ENCODE peak calls at places on chromosomes 5 and 9, in four cellular contexts. One of them, this sample, is unnamed.

GRCh38 chr5:80976985-80977384 is 16.8 kb downstream of the RASGRF2 start:
- DNase-seq in right cardiac atrium: no peak
- DNase-seq in bronchial epithelial cell: no peak
- DNase-seq in amniotic stem cell: no peak
- DNase-seq in this sample: peak

GRCh38 chr5:150204588-150204960 is 14.7 kb downstream of the SLC6A7 start:
- DNase-seq in right cardiac atrium: no peak
- DNase-seq in bronchial epithelial cell: no peak
- DNase-seq in amniotic stem cell: no peak
- DNase-seq in this sample: no peak

GRCh38 chr9:73011956-73012355 is 59.1 kb upstream of the ALDH1A1 start:
- DNase-seq in amniotic stem cell: no peak
- DNase-seq in right cardiac atrium: no peak
- DNase-seq in bronchial epithelial cell: no peak
- DNase-seq in this sample: no peak

GRCh38 chr5:58156977-58157701 is 302.7 kb downstream of the PLK2 start:
- DNase-seq in bronchial epithelial cell: peak
- DNase-seq in right cardiac atrium: no peak
- DNase-seq in amniotic stem cell: no peak
- DNase-seq in this sample: peak

GRCh38 chr5:180825768-180826525 is 23.3 kb upstream of the MGAT1 start:
- DNase-seq in amniotic stem cell: peak
- DNase-seq in right cardiac atrium: peak
- DNase-seq in bronchial epithelial cell: peak
- DNase-seq in this sample: peak

GRCh38 chr5:143898914-143899591 is 87.1 kb downstream of the HMHB1 start:
- DNase-seq in bronchial epithelial cell: no peak
- DNase-seq in amniotic stem cell: no peak
- DNase-seq in right cardiac atrium: no peak
- DNase-seq in this sample: no peak

GRCh38 chr5:2196989-2197531 is 314.3 kb upstream of the IRX4 start:
- DNase-seq in right cardiac atrium: no peak
- DNase-seq in bronchial epithelial cell: no peak
- DNase-seq in amniotic stem cell: no peak
- DNase-seq in this sample: no peak

GRCh38 chr9:86943871-86944240 is 3.5 kb downstream of the GAS1 start:
- DNase-seq in amniotic stem cell: no peak
- DNase-seq in bronchial epithelial cell: no peak
- DNase-seq in right cardiac atrium: peak
- DNase-seq in this sample: no peak

GRCh38 chr5:173866249-173867172 is 21.6 kb upstream of the CPEB4 start:
- DNase-seq in right cardiac atrium: peak
- DNase-seq in amniotic stem cell: no peak
- DNase-seq in bronchial epithelial cell: no peak
- DNase-seq in this sample: no peak

GRCh38 chr5:137822158-137822764 is 45.4 kb upstream of the MYOT start:
- DNase-seq in bronchial epithelial cell: peak
- DNase-seq in amniotic stem cell: no peak
- DNase-seq in right cardiac atrium: no peak
- DNase-seq in this sample: peak

GRCh38 chr5:180873628-180874520 is 12.8 kb upstream of the ZFP62 start:
- DNase-seq in amniotic stem cell: no peak
- DNase-seq in right cardiac atrium: no peak
- DNase-seq in bronchial epithelial cell: no peak
- DNase-seq in this sample: no peak

GRCh38 chr5:62720036-62720441 is 141.4 kb downstream of the LRRC70 start:
- DNase-seq in bronchial epithelial cell: peak
- DNase-seq in amniotic stem cell: no peak
- DNase-seq in right cardiac atrium: peak
- DNase-seq in this sample: peak

GRCh38 chr9:81625969-81626368 is 63.4 kb downstream of the TLE1 start:
- DNase-seq in amniotic stem cell: no peak
- DNase-seq in right cardiac atrium: no peak
- DNase-seq in bronchial epithelial cell: no peak
- DNase-seq in this sample: no peak

GRCh38 chr9:114588150-114588663 is 638 bp downstream of the ATP6V1G1 start:
- DNase-seq in bronchial epithelial cell: no peak
- DNase-seq in right cardiac atrium: no peak
- DNase-seq in amniotic stem cell: no peak
- DNase-seq in this sample: peak

GRCh38 chr9:129816501-129817435 is 7.2 kb downstream of the TOR1A start:
- DNase-seq in right cardiac atrium: no peak
- DNase-seq in amniotic stem cell: no peak
- DNase-seq in bronchial epithelial cell: no peak
- DNase-seq in this sample: no peak

GRCh38 chr5:66582499-66582898 is 13.7 kb upstream of the MAST4 start:
- DNase-seq in amniotic stem cell: no peak
- DNase-seq in right cardiac atrium: no peak
- DNase-seq in bronchial epithelial cell: peak
- DNase-seq in this sample: no peak

GRCh38 chr9:128841704-128842492 is 12.3 kb upstream of the SPOUT1 start:
- DNase-seq in right cardiac atrium: no peak
- DNase-seq in amniotic stem cell: no peak
- DNase-seq in bronchial epithelial cell: no peak
- DNase-seq in this sample: no peak

GRCh38 chr9:20853866-20854265 is 169.8 kb downstream of the FOCAD start:
- DNase-seq in amniotic stem cell: no peak
- DNase-seq in right cardiac atrium: no peak
- DNase-seq in bronchial epithelial cell: no peak
- DNase-seq in this sample: no peak

GRCh38 chr5:87129051-87129450 is 138.6 kb upstream of the RASA1 start:
- DNase-seq in bronchial epithelial cell: no peak
- DNase-seq in right cardiac atrium: no peak
- DNase-seq in amniotic stem cell: no peak
- DNase-seq in this sample: peak

GRCh38 chr5:72515211-72515610 is 8.0 kb upstream of the ZNF366 start:
- DNase-seq in bronchial epithelial cell: no peak
- DNase-seq in right cardiac atrium: no peak
- DNase-seq in amniotic stem cell: no peak
- DNase-seq in this sample: no peak

GRCh38 chr9:35108946-35109575 is 6.1 kb upstream of the STOML2 start:
- DNase-seq in amniotic stem cell: no peak
- DNase-seq in bronchial epithelial cell: no peak
- DNase-seq in right cardiac atrium: no peak
- DNase-seq in this sample: no peak

GRCh38 chr9:11962327-11962726 is 730.9 kb upstream of the TYRP1 start:
- DNase-seq in right cardiac atrium: no peak
- DNase-seq in bronchial epithelial cell: no peak
- DNase-seq in amniotic stem cell: no peak
- DNase-seq in this sample: no peak

GRCh38 chr9:88814521-88815101 is 176.7 kb upstream of the S1PR3 start:
- DNase-seq in amniotic stem cell: peak
- DNase-seq in right cardiac atrium: peak
- DNase-seq in bronchial epithelial cell: no peak
- DNase-seq in this sample: no peak

GRCh38 chr9:137113385-137114159 is 961 bp downstream of the DPP7 start:
- DNase-seq in right cardiac atrium: no peak
- DNase-seq in bronchial epithelial cell: no peak
- DNase-seq in amniotic stem cell: no peak
- DNase-seq in this sample: no peak

GRCh38 chr5:172076783-172077244 is 70.4 kb upstream of the FBXW11 start:
- DNase-seq in right cardiac atrium: no peak
- DNase-seq in amniotic stem cell: no peak
- DNase-seq in bronchial epithelial cell: no peak
- DNase-seq in this sample: no peak

GRCh38 chr9:88259041-88259440 is 120.8 kb upstream of the SPATA31C2 start:
- DNase-seq in amniotic stem cell: no peak
- DNase-seq in bronchial epithelial cell: no peak
- DNase-seq in right cardiac atrium: no peak
- DNase-seq in this sample: no peak

GRCh38 chr5:150710165-150710564 is 9.3 kb upstream of the RBM22 start:
- DNase-seq in right cardiac atrium: no peak
- DNase-seq in bronchial epithelial cell: peak
- DNase-seq in amniotic stem cell: no peak
- DNase-seq in this sample: no peak

GRCh38 chr9:9498147-9498546 is 1114.7 kb downstream of the PTPRD start:
- DNase-seq in right cardiac atrium: no peak
- DNase-seq in amniotic stem cell: no peak
- DNase-seq in bronchial epithelial cell: peak
- DNase-seq in this sample: no peak

GRCh38 chr9:34505370-34506120 is 17.2 kb downstream of the ENHO start:
- DNase-seq in bronchial epithelial cell: no peak
- DNase-seq in amniotic stem cell: no peak
- DNase-seq in right cardiac atrium: no peak
- DNase-seq in this sample: no peak

GRCh38 chr9:137067860-137068538 is 2.4 kb downstream of the SAPCD2 start:
- DNase-seq in amniotic stem cell: no peak
- DNase-seq in bronchial epithelial cell: peak
- DNase-seq in right cardiac atrium: peak
- DNase-seq in this sample: peak

GRCh38 chr9:137728444-137729311 is 109.9 kb downstream of the EHMT1 start:
- DNase-seq in right cardiac atrium: no peak
- DNase-seq in amniotic stem cell: no peak
- DNase-seq in bronchial epithelial cell: no peak
- DNase-seq in this sample: peak

GRCh38 chr9:22112870-22113846 is 104.1 kb upstream of the CDKN2B start:
- DNase-seq in right cardiac atrium: no peak
- DNase-seq in amniotic stem cell: no peak
- DNase-seq in bronchial epithelial cell: no peak
- DNase-seq in this sample: no peak

GRCh38 chr5:95861221-95861857 is 38.8 kb upstream of the GLRX start:
- DNase-seq in bronchial epithelial cell: peak
- DNase-seq in right cardiac atrium: peak
- DNase-seq in amniotic stem cell: peak
- DNase-seq in this sample: peak

GRCh38 chr5:88172847-88173758 is 95.5 kb downstream of the TMEM161B start:
- DNase-seq in bronchial epithelial cell: no peak
- DNase-seq in right cardiac atrium: no peak
- DNase-seq in amniotic stem cell: no peak
- DNase-seq in this sample: no peak

GRCh38 chr9:110405858-110406443 is 68.3 kb upstream of the TXNDC8 start:
- DNase-seq in amniotic stem cell: no peak
- DNase-seq in bronchial epithelial cell: no peak
- DNase-seq in right cardiac atrium: no peak
- DNase-seq in this sample: no peak

GRCh38 chr9:84394036-84394435 is 53.5 kb upstream of the SLC28A3 start:
- DNase-seq in amniotic stem cell: no peak
- DNase-seq in right cardiac atrium: no peak
- DNase-seq in bronchial epithelial cell: no peak
- DNase-seq in this sample: no peak

GRCh38 chr5:74892921-74893320 is 26.7 kb upstream of the FAM169A start:
- DNase-seq in right cardiac atrium: no peak
- DNase-seq in amniotic stem cell: no peak
- DNase-seq in bronchial epithelial cell: peak
- DNase-seq in this sample: no peak

GRCh38 chr5:19880430-19880829 is 107.6 kb downstream of the CDH18 start:
- DNase-seq in bronchial epithelial cell: no peak
- DNase-seq in right cardiac atrium: no peak
- DNase-seq in amniotic stem cell: no peak
- DNase-seq in this sample: no peak

GRCh38 chr5:53482717-53483638 is 2.5 kb downstream of the FST start:
- DNase-seq in right cardiac atrium: peak
- DNase-seq in bronchial epithelial cell: no peak
- DNase-seq in amniotic stem cell: no peak
- DNase-seq in this sample: peak